ENCODE peak calls at places on chromosomes 7 and 10, in four cellular contexts. N, Z, W and V are unnamed samples.

GRCh38 chr10:69838853-69839252 is 37.1 kb downstream of the COL13A1 start:
- DNase-seq in N (no peak), Z (no peak), W (no peak), V (no peak)

GRCh38 chr10:78543749-78544446 is 510.2 kb downstream of the RPS24 start:
- DNase-seq in N (no peak), Z (no peak), W (no peak), V (no peak)

GRCh38 chr10:13920031-13920430 is 333.3 kb downstream of the PRPF18 start:
- DNase-seq in N (no peak), Z (no peak), W (no peak), V (no peak)

GRCh38 chr10:95445837-95446347 is 115.3 kb downstream of the SORBS1 start:
- DNase-seq in N (no peak), Z (no peak), W (peak; percentile 23), V (no peak)

GRCh38 chr10:74418285-74418872 is 267.4 kb downstream of the ADK start:
- DNase-seq in N (no peak), Z (no peak), W (no peak), V (no peak)

GRCh38 chr10:43355749-43356371 is 15.6 kb upstream of the FXYD4 start:
- DNase-seq in N (no peak), Z (no peak), W (no peak), V (no peak)

GRCh38 chr10:58637372-58637771 is 124.7 kb downstream of the BICC1 start:
- DNase-seq in N (no peak), Z (no peak), W (no peak), V (no peak)

GRCh38 chr10:1241322-1241890 is 185.2 kb downstream of the WDR37 start:
- DNase-seq in N (no peak), Z (no peak), W (no peak), V (no peak)

GRCh38 chr7:45031829-45032228 is 31.8 kb downstream of the CCM2 start:
- DNase-seq in N (no peak), Z (no peak), W (no peak), V (no peak)

GRCh38 chr7:13036256-13036765 is 348.9 kb downstream of the ARL4A start:
- DNase-seq in N (no peak), Z (no peak), W (no peak), V (no peak)

GRCh38 chr7:18978108-18978495 is 139.3 kb downstream of the TWIST1 start:
- DNase-seq in N (no peak), Z (no peak), W (no peak), V (no peak)

GRCh38 chr7:2821161-2821841 is 22.8 kb downstream of the GNA12 start:
- DNase-seq in N (no peak), Z (no peak), W (no peak), V (no peak)

GRCh38 chr7:93902777-93903423 is 3.5 kb upstream of the GNGT1 start:
- DNase-seq in N (no peak), Z (no peak), W (no peak), V (no peak)

GRCh38 chr10:97028126-97028831 is 157.5 kb downstream of the SLIT1 start:
- DNase-seq in N (no peak), Z (no peak), W (no peak), V (no peak)

GRCh38 chr7:128030999-128031681 is at the start of gene LRRC4:
- DNase-seq in N (no peak), Z (no peak), W (peak; percentile 45), V (no peak)

GRCh38 chr10:44824607-44825006 is 86.5 kb upstream of the TMEM72 start:
- DNase-seq in N (no peak), Z (no peak), W (no peak), V (no peak)

GRCh38 chr10:81959016-81959415 is 84.0 kb downstream of the NRG3 start:
- DNase-seq in N (no peak), Z (no peak), W (no peak), V (no peak)

GRCh38 chr7:69825031-69825681 is 226.9 kb downstream of the AUTS2 start:
- DNase-seq in N (no peak), Z (no peak), W (no peak), V (no peak)

GRCh38 chr7:157854066-157854891 is 517.5 kb downstream of the DNAJB6 start:
- DNase-seq in N (no peak), Z (no peak), W (no peak), V (no peak)

GRCh38 chr10:110190170-110190569 is 17.2 kb upstream of the MXI1 start:
- DNase-seq in N (no peak), Z (no peak), W (no peak), V (no peak)

GRCh38 chr10:115829501-115830215 is 443.3 kb downstream of the GFRA1 start:
- DNase-seq in N (no peak), Z (no peak), W (no peak), V (no peak)

GRCh38 chr7:106114735-106115383 is 2.7 kb upstream of the SYPL1 start:
- DNase-seq in N (peak; percentile 19), Z (no peak), W (no peak), V (no peak)

GRCh38 chr10:74081192-74081803 is 69.3 kb downstream of the AP3M1 start:
- DNase-seq in N (peak; percentile 11), Z (peak; percentile 16), W (no peak), V (peak; percentile 10)

GRCh38 chr7:115125312-115125711 is 203.4 kb downstream of the MDFIC start:
- DNase-seq in N (no peak), Z (no peak), W (no peak), V (no peak)

GRCh38 chr7:69962077-69962855 is 364.0 kb downstream of the AUTS2 start:
- DNase-seq in N (no peak), Z (no peak), W (no peak), V (no peak)

GRCh38 chr10:133465191-133465949 is 11.6 kb downstream of the SCART1 start:
- DNase-seq in N (no peak), Z (no peak), W (no peak), V (no peak)

GRCh38 chr10:25725917-25726716 is 207.9 kb upstream of the MYO3A start:
- DNase-seq in N (no peak), Z (no peak), W (no peak), V (no peak)

GRCh38 chr10:133277993-133278576 is 1.4 kb upstream of the ADAM8 start:
- DNase-seq in N (no peak), Z (no peak), W (no peak), V (no peak)

GRCh38 chr7:41445432-41445831 is 257.5 kb downstream of the INHBA start:
- DNase-seq in N (no peak), Z (no peak), W (no peak), V (no peak)

GRCh38 chr10:73060173-73060572 is 36.5 kb downstream of the P4HA1 start:
- DNase-seq in N (no peak), Z (no peak), W (no peak), V (no peak)

GRCh38 chr7:129469930-129470329 is 32.4 kb upstream of the SMKR1 start:
- DNase-seq in N (no peak), Z (no peak), W (no peak), V (no peak)

GRCh38 chr10:132329565-132330485 is 2.2 kb upstream of the LRRC27 start:
- DNase-seq in N (peak; percentile 22), Z (no peak), W (no peak), V (no peak)

GRCh38 chr7:120089968-120090367 is 183.0 kb upstream of the KCND2 start:
- DNase-seq in N (no peak), Z (no peak), W (no peak), V (no peak)

GRCh38 chr7:27175626-27176342 is 1.7 kb upstream of the HOXA10 start:
- DNase-seq in N (no peak), Z (no peak), W (no peak), V (no peak)

GRCh38 chr10:15763001-15763400 is 43.3 kb upstream of the ITGA8 start:
- DNase-seq in N (no peak), Z (no peak), W (no peak), V (no peak)